ENCODE peak calls at places on chromosomes 12 and 14, in ten cellular contexts. One of them, this sample, is unnamed.

GRCh38 chr12:77256924-77257323 is 191.6 kb upstream of the E2F7 start:
- DNase-seq in H9: no peak
- DNase-seq in right lobe of liver: no peak
- DNase-seq in neural progenitor cell: no peak
- DNase-seq in mesothelial cell of epicardium: no peak
- DNase-seq in sigmoid colon: no peak
- DNase-seq in glutamatergic neuron: no peak
- DNase-seq in lung: no peak
- DNase-seq in tibial artery: no peak
- DNase-seq in mucosa of descending colon: no peak
- DNase-seq in this sample: no peak

GRCh38 chr14:37598085-37598972 is 2.9 kb downstream of the TTC6 start:
- DNase-seq in H9: peak; percentile 42
- DNase-seq in right lobe of liver: no peak
- DNase-seq in neural progenitor cell: peak; percentile 47
- DNase-seq in mesothelial cell of epicardium: no peak
- DNase-seq in sigmoid colon: no peak
- DNase-seq in glutamatergic neuron: no peak
- DNase-seq in lung: peak; percentile 62
- DNase-seq in tibial artery: no peak
- DNase-seq in mucosa of descending colon: peak; percentile 80
- DNase-seq in this sample: no peak

GRCh38 chr14:103311171-103311997 is 22.7 kb upstream of the EIF5 start:
- DNase-seq in H9: no peak
- DNase-seq in right lobe of liver: no peak
- DNase-seq in neural progenitor cell: no peak
- DNase-seq in mesothelial cell of epicardium: no peak
- DNase-seq in sigmoid colon: no peak
- DNase-seq in glutamatergic neuron: no peak
- DNase-seq in lung: no peak
- DNase-seq in tibial artery: no peak
- DNase-seq in mucosa of descending colon: no peak
- DNase-seq in this sample: no peak

GRCh38 chr12:4909734-4910501 is at the start of gene KCNA1:
- DNase-seq in H9: peak; percentile 63
- DNase-seq in right lobe of liver: no peak
- DNase-seq in neural progenitor cell: peak; percentile 68
- DNase-seq in mesothelial cell of epicardium: peak; percentile 50
- DNase-seq in sigmoid colon: peak; percentile 70
- DNase-seq in glutamatergic neuron: peak; percentile 60
- DNase-seq in lung: no peak
- DNase-seq in tibial artery: no peak
- DNase-seq in mucosa of descending colon: peak; percentile 39
- DNase-seq in this sample: no peak

GRCh38 chr12:124413401-124413800 is 118.5 kb downstream of the RFLNA start:
- DNase-seq in H9: no peak
- DNase-seq in right lobe of liver: no peak
- DNase-seq in neural progenitor cell: no peak
- DNase-seq in mesothelial cell of epicardium: no peak
- DNase-seq in sigmoid colon: no peak
- DNase-seq in glutamatergic neuron: no peak
- DNase-seq in lung: no peak
- DNase-seq in tibial artery: no peak
- DNase-seq in mucosa of descending colon: no peak
- DNase-seq in this sample: peak; percentile 63

GRCh38 chr12:111438501-111438900 is 32.8 kb downstream of the SH2B3 start:
- DNase-seq in H9: no peak
- DNase-seq in right lobe of liver: no peak
- DNase-seq in neural progenitor cell: peak; percentile 21
- DNase-seq in mesothelial cell of epicardium: peak; percentile 65
- DNase-seq in sigmoid colon: no peak
- DNase-seq in glutamatergic neuron: no peak
- DNase-seq in lung: peak; percentile 46
- DNase-seq in tibial artery: no peak
- DNase-seq in mucosa of descending colon: peak; percentile 77
- DNase-seq in this sample: peak; percentile 53

GRCh38 chr14:63766616-63767015 is 38.8 kb upstream of the SGPP1 start:
- DNase-seq in H9: no peak
- DNase-seq in right lobe of liver: no peak
- DNase-seq in neural progenitor cell: peak; percentile 68
- DNase-seq in mesothelial cell of epicardium: no peak
- DNase-seq in sigmoid colon: no peak
- DNase-seq in glutamatergic neuron: no peak
- DNase-seq in lung: no peak
- DNase-seq in tibial artery: no peak
- DNase-seq in mucosa of descending colon: no peak
- DNase-seq in this sample: no peak

GRCh38 chr12:25051583-25052190 is 102.8 kb upstream of the BCAT1 start:
- DNase-seq in H9: no peak
- DNase-seq in right lobe of liver: no peak
- DNase-seq in neural progenitor cell: no peak
- DNase-seq in mesothelial cell of epicardium: no peak
- DNase-seq in sigmoid colon: no peak
- DNase-seq in glutamatergic neuron: no peak
- DNase-seq in lung: no peak
- DNase-seq in tibial artery: no peak
- DNase-seq in mucosa of descending colon: peak; percentile 57
- DNase-seq in this sample: no peak

GRCh38 chr14:22882529-22883190 is 362 bp upstream of the REM2 start:
- DNase-seq in H9: peak; percentile 69
- DNase-seq in right lobe of liver: no peak
- DNase-seq in neural progenitor cell: peak; percentile 82
- DNase-seq in mesothelial cell of epicardium: no peak
- DNase-seq in sigmoid colon: peak; percentile 70
- DNase-seq in glutamatergic neuron: peak; percentile 82
- DNase-seq in lung: peak; percentile 48
- DNase-seq in tibial artery: no peak
- DNase-seq in mucosa of descending colon: no peak
- DNase-seq in this sample: no peak

GRCh38 chr14:26448181-26448855 is 149.5 kb downstream of the NOVA1 start:
- DNase-seq in H9: peak; percentile 28
- DNase-seq in right lobe of liver: no peak
- DNase-seq in neural progenitor cell: no peak
- DNase-seq in mesothelial cell of epicardium: no peak
- DNase-seq in sigmoid colon: no peak
- DNase-seq in glutamatergic neuron: no peak
- DNase-seq in lung: no peak
- DNase-seq in tibial artery: no peak
- DNase-seq in mucosa of descending colon: no peak
- DNase-seq in this sample: no peak

GRCh38 chr14:20632831-20633771 is 8.4 kb downstream of the OR6S1 start:
- DNase-seq in H9: peak; percentile 92
- DNase-seq in right lobe of liver: no peak
- DNase-seq in neural progenitor cell: peak; percentile 87
- DNase-seq in mesothelial cell of epicardium: peak; percentile 62
- DNase-seq in sigmoid colon: peak; percentile 75
- DNase-seq in glutamatergic neuron: peak; percentile 57
- DNase-seq in lung: peak; percentile 51
- DNase-seq in tibial artery: peak; percentile 36
- DNase-seq in mucosa of descending colon: no peak
- DNase-seq in this sample: no peak

GRCh38 chr12:27965966-27966365 is 6.6 kb downstream of the PTHLH start:
- DNase-seq in H9: no peak
- DNase-seq in right lobe of liver: no peak
- DNase-seq in neural progenitor cell: no peak
- DNase-seq in mesothelial cell of epicardium: no peak
- DNase-seq in sigmoid colon: no peak
- DNase-seq in glutamatergic neuron: no peak
- DNase-seq in lung: no peak
- DNase-seq in tibial artery: no peak
- DNase-seq in mucosa of descending colon: no peak
- DNase-seq in this sample: no peak
- TF ChIP-seq CTCF in H9: no peak
- TF ChIP-seq CTCF in right lobe of liver: no peak
- TF ChIP-seq CTCF in neural progenitor cell: no peak
- TF ChIP-seq CTCF in mesothelial cell of epicardium: no peak
- TF ChIP-seq CTCF in sigmoid colon: no peak
- TF ChIP-seq CTCF in glutamatergic neuron: no peak
- TF ChIP-seq CTCF in lung: no peak
- TF ChIP-seq CTCF in tibial artery: no peak
- TF ChIP-seq CTCF in mucosa of descending colon: no peak
- TF ChIP-seq CTCF in this sample: no peak

DNA sequence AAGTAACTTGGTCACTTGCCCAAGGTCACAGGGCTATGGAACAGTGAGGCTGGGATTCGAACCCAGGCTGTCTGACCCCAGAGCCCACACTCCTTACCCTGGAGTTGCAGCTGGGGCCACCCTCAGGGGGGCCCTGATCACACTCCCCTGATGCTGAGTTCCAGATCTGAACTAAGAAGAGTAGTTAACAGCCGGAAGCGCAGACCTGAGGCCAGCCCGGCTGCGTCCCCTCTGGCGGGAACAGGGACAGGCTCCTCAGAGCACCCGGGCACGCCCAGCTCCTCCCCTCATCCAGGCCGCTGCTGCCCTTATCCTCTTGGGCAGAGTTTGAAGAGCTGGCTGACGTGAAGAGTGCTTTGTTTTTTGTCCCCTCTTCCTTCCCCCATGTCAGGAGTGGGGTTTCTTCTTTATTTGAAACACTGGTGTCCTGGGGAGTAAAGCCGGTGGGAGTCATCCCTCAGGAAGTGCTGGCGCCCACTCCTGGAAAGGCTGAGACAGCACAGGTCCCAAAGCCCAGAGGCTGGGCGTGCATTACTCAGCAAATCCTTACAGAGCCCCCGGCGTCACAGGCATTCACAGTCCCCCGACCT is 8.7 kb downstream of the PHB2 start:
- DNase-seq in H9: peak; percentile 92
- DNase-seq in right lobe of liver: peak; percentile 55
- DNase-seq in neural progenitor cell: peak; percentile 89
- DNase-seq in mesothelial cell of epicardium: peak; percentile 62
- DNase-seq in sigmoid colon: peak; percentile 89
- DNase-seq in glutamatergic neuron: peak; percentile 71
- DNase-seq in lung: peak; percentile 69
- DNase-seq in tibial artery: peak; percentile 57
- DNase-seq in mucosa of descending colon: peak; percentile 91
- DNase-seq in this sample: peak; percentile 61
- TF ChIP-seq CTCF in H9: peak; percentile 73
- TF ChIP-seq CTCF in right lobe of liver: peak; percentile 27
- TF ChIP-seq CTCF in neural progenitor cell: peak; percentile 70
- TF ChIP-seq CTCF in mesothelial cell of epicardium: peak; percentile 44
- TF ChIP-seq CTCF in sigmoid colon: peak; percentile 40
- TF ChIP-seq CTCF in glutamatergic neuron: peak; percentile 47
- TF ChIP-seq CTCF in lung: no peak
- TF ChIP-seq CTCF in tibial artery: no peak
- TF ChIP-seq CTCF in mucosa of descending colon: peak; percentile 38
- TF ChIP-seq CTCF in this sample: peak; percentile 39

GRCh38 chr14:73057939-73058223 is 453 bp upstream of the RBM25 start:
- DNase-seq in H9: no peak
- DNase-seq in right lobe of liver: no peak
- DNase-seq in neural progenitor cell: no peak
- DNase-seq in mesothelial cell of epicardium: no peak
- DNase-seq in sigmoid colon: no peak
- DNase-seq in glutamatergic neuron: no peak
- DNase-seq in lung: no peak
- DNase-seq in tibial artery: no peak
- DNase-seq in mucosa of descending colon: no peak
- DNase-seq in this sample: no peak

GRCh38 chr14:73059326-73059725 is 992 bp downstream of the RBM25 start:
- DNase-seq in H9: no peak
- DNase-seq in right lobe of liver: no peak
- DNase-seq in neural progenitor cell: no peak
- DNase-seq in mesothelial cell of epicardium: no peak
- DNase-seq in sigmoid colon: no peak
- DNase-seq in glutamatergic neuron: no peak
- DNase-seq in lung: no peak
- DNase-seq in tibial artery: no peak
- DNase-seq in mucosa of descending colon: no peak
- DNase-seq in this sample: no peak

GRCh38 chr14:73058923-73059311 is 583 bp downstream of the RBM25 start:
- DNase-seq in H9: peak; percentile 41
- DNase-seq in right lobe of liver: peak; percentile 61
- DNase-seq in neural progenitor cell: peak; percentile 48
- DNase-seq in mesothelial cell of epicardium: no peak
- DNase-seq in sigmoid colon: no peak
- DNase-seq in glutamatergic neuron: no peak
- DNase-seq in lung: peak; percentile 39
- DNase-seq in tibial artery: peak; percentile 45
- DNase-seq in mucosa of descending colon: no peak
- DNase-seq in this sample: no peak

GRCh38 chr14:73055251-73055650 is 3.1 kb upstream of the RBM25 start:
- DNase-seq in H9: no peak
- DNase-seq in right lobe of liver: no peak
- DNase-seq in neural progenitor cell: no peak
- DNase-seq in mesothelial cell of epicardium: no peak
- DNase-seq in sigmoid colon: no peak
- DNase-seq in glutamatergic neuron: no peak
- DNase-seq in lung: no peak
- DNase-seq in tibial artery: no peak
- DNase-seq in mucosa of descending colon: no peak
- DNase-seq in this sample: no peak

GRCh38 chr14:73058224-73058922 is at the start of gene RBM25:
- DNase-seq in H9: peak; percentile 97
- DNase-seq in right lobe of liver: peak; percentile 97
- DNase-seq in neural progenitor cell: peak; percentile 98
- DNase-seq in mesothelial cell of epicardium: peak; percentile 92
- DNase-seq in sigmoid colon: peak; percentile 98
- DNase-seq in glutamatergic neuron: peak; percentile 94
- DNase-seq in lung: peak; percentile 96
- DNase-seq in tibial artery: peak; percentile 98
- DNase-seq in mucosa of descending colon: peak; percentile 97
- DNase-seq in this sample: peak; percentile 98
- TF ChIP-seq CTCF in H9: no peak
- TF ChIP-seq CTCF in right lobe of liver: peak; percentile 21
- TF ChIP-seq CTCF in neural progenitor cell: peak; percentile 20
- TF ChIP-seq CTCF in mesothelial cell of epicardium: no peak
- TF ChIP-seq CTCF in sigmoid colon: no peak
- TF ChIP-seq CTCF in glutamatergic neuron: no peak
- TF ChIP-seq CTCF in lung: no peak
- TF ChIP-seq CTCF in tibial artery: no peak
- TF ChIP-seq CTCF in mucosa of descending colon: no peak
- TF ChIP-seq CTCF in this sample: no peak

DNA sequence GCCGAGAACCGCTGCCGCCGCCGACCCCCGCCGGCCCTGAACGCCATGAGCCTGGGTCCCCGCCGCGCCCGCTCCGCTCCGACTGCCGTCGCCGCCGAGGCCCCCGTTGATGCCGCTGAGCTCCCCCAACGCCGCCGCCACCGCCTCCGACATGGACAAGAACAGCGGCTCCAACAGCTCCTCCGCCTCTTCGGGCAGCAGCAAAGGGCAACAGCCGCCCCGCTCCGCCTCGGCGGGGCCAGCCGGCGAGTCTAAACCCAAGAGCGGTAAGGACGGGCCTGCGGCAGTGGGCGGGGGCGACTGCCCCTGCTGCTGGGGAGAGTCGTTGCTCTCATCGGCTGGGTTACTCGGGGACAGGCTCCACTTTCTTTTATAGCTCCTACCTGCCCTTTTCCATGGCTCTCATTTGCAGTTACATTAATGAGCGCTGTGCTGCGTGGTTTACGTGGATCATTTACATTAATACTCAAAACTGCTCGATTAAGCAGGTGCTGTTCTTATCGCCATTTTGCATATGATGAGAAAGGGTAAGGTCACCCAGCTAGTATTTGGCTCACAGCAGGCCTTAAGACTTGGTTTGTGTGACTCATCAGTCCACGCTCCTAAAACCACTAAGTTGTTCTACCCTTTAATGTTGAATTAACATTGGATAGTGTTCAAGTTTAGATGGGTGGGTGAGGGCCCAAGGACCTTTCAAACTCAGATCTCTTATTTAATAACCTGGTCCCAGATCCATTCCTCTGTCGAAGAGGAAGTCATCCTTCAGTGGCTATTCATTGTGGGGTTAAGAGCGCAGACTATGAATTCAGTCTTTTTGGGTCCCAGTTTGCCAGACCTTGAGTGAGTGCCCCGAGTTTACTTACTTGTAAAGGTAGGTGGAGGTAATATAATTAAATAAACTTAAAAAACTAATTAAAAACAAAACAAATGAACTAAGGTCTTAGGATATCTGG is 823 bp downstream of the RNF10 start:
- DNase-seq in H9: peak; percentile 58
- DNase-seq in right lobe of liver: peak; percentile 59
- DNase-seq in neural progenitor cell: peak; percentile 78
- DNase-seq in mesothelial cell of epicardium: peak; percentile 72
- DNase-seq in sigmoid colon: no peak
- DNase-seq in glutamatergic neuron: peak; percentile 74
- DNase-seq in lung: peak; percentile 41
- DNase-seq in tibial artery: peak; percentile 28
- DNase-seq in mucosa of descending colon: peak; percentile 75
- DNase-seq in this sample: peak; percentile 69
- TF ChIP-seq CTCF in H9: peak; percentile 20
- TF ChIP-seq CTCF in right lobe of liver: no peak
- TF ChIP-seq CTCF in neural progenitor cell: no peak
- TF ChIP-seq CTCF in mesothelial cell of epicardium: no peak
- TF ChIP-seq CTCF in sigmoid colon: no peak
- TF ChIP-seq CTCF in glutamatergic neuron: no peak
- TF ChIP-seq CTCF in lung: no peak
- TF ChIP-seq CTCF in tibial artery: no peak
- TF ChIP-seq CTCF in mucosa of descending colon: no peak
- TF ChIP-seq CTCF in this sample: no peak

This sample was measured in heart left ventricle.